ENCODE peak calls at places on chromosomes 2 and 18, in eight cellular contexts. U, W, G, R, E, H, V and L are unnamed samples.

GRCh38 chr2:25819597-25820039 is 58.7 kb downstream of the ASXL2 start:
- DNase-seq in E (no peak), U (no peak), G (no peak), H (no peak), V (no peak), R (no peak), W (no peak), L (no peak)

GRCh38 chr18:27604583-27604982 is 419.5 kb upstream of the CHST9 start:
- DNase-seq in U (peak; percentile 57), E (peak; percentile 21), W (no peak), V (no peak), G (no peak), H (no peak), R (no peak), L (no peak)

GRCh38 chr2:10956006-10956790 is 44.5 kb downstream of the KCNF1 start:
- DNase-seq in U (no peak), H (no peak), R (no peak), E (no peak), W (no peak), G (no peak), V (no peak), L (no peak)

GRCh38 chr2:142557391-142557790 is 320.1 kb upstream of the KYNU start:
- DNase-seq in R (no peak), E (no peak), G (no peak), H (no peak), V (no peak), W (no peak), U (peak; percentile 9), L (no peak)

GRCh38 chr2:158797963-158798700 is 3.0 kb downstream of the DAPL1 start:
- DNase-seq in G (no peak), E (no peak), V (peak; percentile 61), H (no peak), U (peak; percentile 30), R (no peak), W (no peak), L (no peak)

GRCh38 chr2:34105015-34105767 is 506.1 kb upstream of the FAM98A start:
- DNase-seq in R (no peak), W (no peak), H (no peak), V (no peak), U (peak; percentile 89), G (no peak), E (peak; percentile 83), L (no peak)

GRCh38 chr18:35029103-35029502 is 12.1 kb upstream of the MAPRE2 start:
- DNase-seq in U (peak; percentile 79), G (peak; percentile 26), W (peak; percentile 52), H (no peak), R (no peak), E (peak; percentile 69), V (peak; percentile 9), L (no peak)

GRCh38 chr2:111122631-111123421 is 2.1 kb downstream of the BCL2L11 start:
- DNase-seq in V (peak; percentile 82), W (peak; percentile 92), R (peak; percentile 77), H (peak; percentile 75), E (peak; percentile 82), U (peak; percentile 85), G (peak; percentile 80), L (no peak)

GRCh38 chr2:158912122-158912521 is 56.3 kb upstream of the TANC1 start:
- DNase-seq in V (no peak), U (no peak), W (no peak), G (no peak), R (no peak), H (no peak), E (no peak), L (no peak)

GRCh38 chr18:47175283-47175894 is 775 bp downstream of the IER3IP1 start:
- DNase-seq in V (peak; percentile 11), R (peak; percentile 23), H (no peak), U (no peak), E (no peak), W (peak; percentile 46), G (no peak), L (no peak)

GRCh38 chr18:12883003-12883683 is 894 bp downstream of the PTPN2 start:
- DNase-seq in R (peak; percentile 32), G (no peak), U (no peak), W (no peak), E (no peak), H (no peak), V (no peak), L (no peak)

GRCh38 chr2:166802475-166802874 is 85.8 kb upstream of the XIRP2 start:
- DNase-seq in R (no peak), E (no peak), W (no peak), U (no peak), V (no peak), H (no peak), G (no peak), L (no peak)

GRCh38 chr18:56721491-56721890 is 70.3 kb downstream of the WDR7 start:
- DNase-seq in V (no peak), H (no peak), U (peak; percentile 20), R (no peak), E (no peak), G (no peak), W (no peak), L (no peak)

DNA sequence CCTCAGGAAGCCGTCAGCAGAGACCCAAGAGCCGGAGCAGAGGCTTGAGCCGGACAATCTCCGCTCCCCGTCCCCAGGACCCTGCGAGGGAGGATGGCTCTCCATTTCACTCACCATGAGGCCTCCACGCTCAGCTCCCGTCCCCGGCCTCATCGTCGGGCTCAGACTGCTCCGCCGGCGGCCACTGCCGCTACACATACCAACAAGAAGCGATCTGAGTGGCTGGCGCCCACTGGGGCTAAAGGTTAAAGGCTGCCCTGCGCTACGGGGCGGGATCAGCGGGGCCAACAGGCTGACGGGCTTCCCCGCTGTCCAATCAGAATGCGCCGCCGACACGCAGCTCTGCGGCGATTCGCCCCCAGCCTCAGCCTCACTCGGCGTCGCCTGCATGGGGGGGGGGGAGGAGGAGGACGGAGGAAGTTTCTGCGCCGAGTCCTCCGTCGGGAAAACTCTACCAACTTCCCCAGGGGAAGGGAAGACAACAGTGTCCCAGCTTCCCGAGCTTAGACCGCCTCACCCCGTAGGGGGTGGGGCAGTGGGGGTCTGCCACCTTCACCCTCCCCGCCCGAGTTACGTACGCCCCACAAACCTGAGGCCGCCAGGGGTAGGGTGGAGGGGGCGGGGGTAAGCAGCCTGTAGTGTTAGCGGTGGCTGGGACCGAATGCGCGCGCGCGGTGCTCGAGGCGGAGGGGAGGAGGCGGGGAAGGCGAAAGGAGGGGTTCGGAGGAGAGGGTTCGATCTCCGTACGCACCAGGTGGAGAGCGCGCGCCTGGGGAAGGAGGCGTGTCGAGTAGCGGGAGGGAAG is at the start of gene PRPF40A:
- DNase-seq in W (peak; percentile 100), V (peak; percentile 98), G (peak; percentile 99), H (peak; percentile 97), R (peak; percentile 99), U (peak; percentile 97), E (peak; percentile 98), L (peak; percentile 94)
- H3K4me1 ChIP-seq in W (peaks cover 49% of the 10 kb centered on the region), V (no peaks in the 10 kb centered on the region), G (peaks cover 9% of the 10 kb centered on the region), H (peaks cover 3% of the 10 kb centered on the region), R (peaks cover 5% of the 10 kb centered on the region), U (no peaks in the 10 kb centered on the region), E (peaks cover 2% of the 10 kb centered on the region), L (peaks cover 39% of the 10 kb centered on the region)

GRCh38 chr2:218869064-218869463 is 9.5 kb downstream of the WNT6 start:
- DNase-seq in G (no peak), H (no peak), E (no peak), R (no peak), W (no peak), U (no peak), V (no peak), L (no peak)

GRCh38 chr2:218871345-218872302 is 9.0 kb upstream of the WNT10A start:
- DNase-seq in G (no peak), R (no peak), H (no peak), V (no peak), W (no peak), E (no peak), U (no peak), L (no peak)

GRCh38 chr2:218873359-218874194 is 7.1 kb upstream of the WNT10A start:
- DNase-seq in E (no peak), V (no peak), U (no peak), R (no peak), W (no peak), G (no peak), H (no peak), L (no peak)

GRCh38 chr2:218872645-218873358 is 7.8 kb upstream of the WNT10A start:
- DNase-seq in U (no peak), V (no peak), W (no peak), E (no peak), H (no peak), G (no peak), R (no peak), L (no peak)

DNA sequence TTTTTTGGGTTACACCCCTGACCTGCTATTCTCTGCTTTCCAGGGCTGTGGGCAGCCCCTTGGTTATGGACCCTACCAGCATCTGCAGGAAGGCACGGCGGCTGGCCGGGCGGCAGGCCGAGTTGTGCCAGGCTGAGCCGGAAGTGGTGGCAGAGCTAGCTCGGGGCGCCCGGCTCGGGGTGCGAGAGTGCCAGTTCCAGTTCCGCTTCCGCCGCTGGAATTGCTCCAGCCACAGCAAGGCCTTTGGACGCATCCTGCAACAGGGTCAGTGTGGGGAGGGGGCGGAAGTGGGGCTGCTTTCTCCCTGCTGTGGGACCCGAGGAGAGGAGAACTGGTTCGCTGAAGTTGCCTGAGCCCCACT is 9.7 kb upstream of the WNT10A start:
- DNase-seq in G (no peak), H (no peak), E (no peak), W (no peak), V (no peak), U (no peak), R (no peak), L (no peak)
- H3K27me3 ChIP-seq in G (no peaks in the 10 kb centered on the region), H (peaks cover 43% of the 10 kb centered on the region), E (peaks cover 92% of the 10 kb centered on the region), W (peaks cover 56% of the 10 kb centered on the region), V (no peaks in the 10 kb centered on the region), U (peaks cover 51% of the 10 kb centered on the region), R (peaks cover 51% of the 10 kb centered on the region), L (peaks cover 21% of the 10 kb centered on the region)

DNA sequence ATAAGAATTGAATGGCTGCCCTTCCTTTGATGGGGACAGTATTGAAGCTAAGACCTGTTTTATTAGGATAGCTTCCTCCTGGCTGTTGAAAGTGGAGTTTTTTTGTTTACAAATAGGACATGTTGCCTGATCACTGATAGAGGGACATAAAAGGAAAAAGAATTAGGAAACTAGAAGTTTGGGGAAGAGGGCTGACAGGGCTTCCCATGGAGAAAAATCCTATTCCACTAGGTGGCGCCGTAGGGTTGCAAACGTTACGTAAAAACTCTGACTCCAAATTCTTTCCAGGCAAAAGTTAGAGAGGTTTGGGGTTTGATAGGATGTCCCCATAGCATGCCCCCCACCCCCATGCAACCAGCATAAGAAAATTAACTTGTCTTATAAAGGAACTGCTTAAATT is 11.1 kb upstream of the RBFA start:
- DNase-seq in V (peak; percentile 16), H (no peak), E (no peak), G (no peak), W (no peak), U (no peak), R (no peak), L (no peak)
- H3K4me3 ChIP-seq in V (no peak overlapping the region), H (no peak overlapping the region), E (no peak overlapping the region), G (no peak overlapping the region), W (no peak overlapping the region), U (no peak overlapping the region), R (no peak overlapping the region), L (no peak overlapping the region)

DNA sequence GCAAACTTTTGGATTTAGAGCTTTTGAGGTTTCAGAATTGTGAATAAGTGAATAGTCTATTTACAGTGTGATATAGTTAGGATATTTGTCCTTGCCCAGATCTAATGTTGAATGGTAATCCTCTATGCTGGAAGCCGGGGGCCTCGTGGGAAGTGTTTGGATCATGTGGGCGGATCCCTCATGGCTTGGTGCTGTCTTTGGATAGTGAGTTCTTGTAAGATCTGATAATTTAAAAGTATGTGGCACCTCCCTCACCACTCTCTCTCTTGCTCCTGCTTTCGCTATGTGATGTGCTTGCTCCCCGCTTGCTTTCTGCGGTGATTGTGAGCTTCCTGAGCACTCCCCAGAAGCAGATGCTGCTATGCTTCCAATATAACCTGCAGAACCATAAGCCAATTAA is 128.0 kb upstream of the KCNJ3 start:
- DNase-seq in R (no peak), H (no peak), G (no peak), U (no peak), E (no peak), W (no peak), V (no peak), L (no peak)
- H3K4me1 ChIP-seq in R (no peaks in the 10 kb centered on the region), H (no peaks in the 10 kb centered on the region), G (no peaks in the 10 kb centered on the region), U (no peaks in the 10 kb centered on the region), E (no peaks in the 10 kb centered on the region), W (no peaks in the 10 kb centered on the region), V (no peaks in the 10 kb centered on the region), L (no peaks in the 10 kb centered on the region)